ENCODE peak calls at places on chromosomes 16 and 17, in six cellular contexts. W is cardiac muscle cell; Q is neuronal stem cell; G is naive thymus-derived CD4-positive, alpha-beta T cell; X is body of pancreas; F is RCC 7860. S is an unnamed sample.

GRCh38 chr16:85923153-85924021 is 24.4 kb downstream of the IRF8 start:
- DNase-seq in W (peak), Q (no peak), F (no peak), X (no peak), G (no peak), S (no peak)

GRCh38 chr17:16135461-16135860 is 79.9 kb downstream of the NCOR1 start:
- DNase-seq in Q (no peak), G (no peak), X (no peak), F (no peak), W (no peak), S (no peak)

GRCh38 chr17:17943281-17943984 is 28.8 kb downstream of the TOM1L2 start:
- DNase-seq in W (no peak), G (no peak), F (no peak), X (no peak), Q (no peak), S (no peak)

GRCh38 chr17:35062284-35062683 is 1.2 kb downstream of the RFFL start:
- DNase-seq in F (no peak), Q (no peak), G (no peak), X (no peak), W (no peak), S (no peak)

GRCh38 chr17:81665205-81666091 is 957 bp downstream of the OXLD1 start:
- DNase-seq in F (peak), X (peak), Q (no peak), G (peak), W (peak), S (no peak)

GRCh38 chr16:70522216-70523000 is 946 bp downstream of the COG4 start:
- DNase-seq in Q (no peak), W (no peak), F (no peak), G (no peak), X (no peak), S (no peak)

GRCh38 chr17:40871316-40871715 is 4.3 kb upstream of the KRT12 start:
- DNase-seq in W (no peak), G (no peak), Q (no peak), F (no peak), X (no peak), S (no peak)

GRCh38 chr17:12457493-12457892 is 208.2 kb upstream of the MYOCD start:
- DNase-seq in X (no peak), W (no peak), F (no peak), G (no peak), Q (no peak), S (no peak)

GRCh38 chr16:80924372-80924978 is 82.2 kb downstream of the CMC2 start:
- DNase-seq in W (peak), F (peak), G (no peak), X (peak), Q (peak), S (peak)

GRCh38 chr17:46832945-46833839 is 14.7 kb upstream of the WNT3 start:
- DNase-seq in G (no peak), W (peak), F (peak), Q (no peak), X (peak), S (no peak)

GRCh38 chr16:69834817-69835477 is 72.8 kb downstream of the WWP2 start:
- DNase-seq in F (no peak), G (no peak), W (no peak), X (no peak), Q (no peak), S (no peak)

S was measured in endothelial cell.